ENCODE peak calls at places on chromosome 21, in four cellular contexts. One of them, this sample, is unnamed.

GRCh38 chr21:34074283-34075098 is 1.1 kb downstream of the MRPS6 start:
- DNase-seq in RPMI7951: no peak
- DNase-seq in stimulated activated CD4-positive, alpha-beta T cell treated with anti-CD3 and anti-CD28 coated beads, Interleukin-1b, Interleukin-23, amount 100 ng/mL, for 1 hour: no peak
- DNase-seq in NCI-H1417: peak; percentile 75
- DNase-seq in this sample: peak; percentile 19

GRCh38 chr21:44704636-44705001 is 6.8 kb downstream of the TSPEAR start:
- DNase-seq in RPMI7951: no peak
- DNase-seq in stimulated activated CD4-positive, alpha-beta T cell treated with anti-CD3 and anti-CD28 coated beads, Interleukin-1b, Interleukin-23, amount 100 ng/mL, for 1 hour: no peak
- DNase-seq in NCI-H1417: no peak
- DNase-seq in this sample: no peak

GRCh38 chr21:45513003-45513706 is 29.1 kb downstream of the SLC19A1 start:
- DNase-seq in RPMI7951: peak; percentile 29
- DNase-seq in stimulated activated CD4-positive, alpha-beta T cell treated with anti-CD3 and anti-CD28 coated beads, Interleukin-1b, Interleukin-23, amount 100 ng/mL, for 1 hour: no peak
- DNase-seq in NCI-H1417: peak; percentile 88
- DNase-seq in this sample: no peak

GRCh38 chr21:42597487-42598158 is 55.8 kb upstream of the PDE9A start:
- DNase-seq in RPMI7951: no peak
- DNase-seq in stimulated activated CD4-positive, alpha-beta T cell treated with anti-CD3 and anti-CD28 coated beads, Interleukin-1b, Interleukin-23, amount 100 ng/mL, for 1 hour: no peak
- DNase-seq in NCI-H1417: no peak
- DNase-seq in this sample: no peak

GRCh38 chr21:25831300-25831699 is 96.5 kb downstream of the GABPA start:
- DNase-seq in RPMI7951: no peak
- DNase-seq in stimulated activated CD4-positive, alpha-beta T cell treated with anti-CD3 and anti-CD28 coated beads, Interleukin-1b, Interleukin-23, amount 100 ng/mL, for 1 hour: no peak
- DNase-seq in NCI-H1417: no peak
- DNase-seq in this sample: no peak

GRCh38 chr21:15543473-15543872 is 186.3 kb upstream of the USP25 start:
- DNase-seq in RPMI7951: no peak
- DNase-seq in stimulated activated CD4-positive, alpha-beta T cell treated with anti-CD3 and anti-CD28 coated beads, Interleukin-1b, Interleukin-23, amount 100 ng/mL, for 1 hour: no peak
- DNase-seq in NCI-H1417: no peak
- DNase-seq in this sample: no peak

GRCh38 chr21:33943293-33943692 is 27.7 kb upstream of the ATP5PO start:
- DNase-seq in RPMI7951: no peak
- DNase-seq in stimulated activated CD4-positive, alpha-beta T cell treated with anti-CD3 and anti-CD28 coated beads, Interleukin-1b, Interleukin-23, amount 100 ng/mL, for 1 hour: no peak
- DNase-seq in NCI-H1417: peak; percentile 30
- DNase-seq in this sample: peak; percentile 20

GRCh38 chr21:20591294-20591693 is 406.9 kb upstream of the NCAM2 start:
- DNase-seq in RPMI7951: peak; percentile 1
- DNase-seq in stimulated activated CD4-positive, alpha-beta T cell treated with anti-CD3 and anti-CD28 coated beads, Interleukin-1b, Interleukin-23, amount 100 ng/mL, for 1 hour: no peak
- DNase-seq in NCI-H1417: no peak
- DNase-seq in this sample: no peak

GRCh38 chr21:38351961-38352521 is 95.2 kb downstream of the KCNJ15 start:
- DNase-seq in RPMI7951: peak; percentile 95
- DNase-seq in stimulated activated CD4-positive, alpha-beta T cell treated with anti-CD3 and anti-CD28 coated beads, Interleukin-1b, Interleukin-23, amount 100 ng/mL, for 1 hour: no peak
- DNase-seq in NCI-H1417: peak; percentile 82
- DNase-seq in this sample: peak; percentile 6

GRCh38 chr21:31656199-31657095 is 3.0 kb upstream of the SOD1 start:
- DNase-seq in RPMI7951: peak; percentile 44
- DNase-seq in stimulated activated CD4-positive, alpha-beta T cell treated with anti-CD3 and anti-CD28 coated beads, Interleukin-1b, Interleukin-23, amount 100 ng/mL, for 1 hour: no peak
- DNase-seq in NCI-H1417: no peak
- DNase-seq in this sample: no peak

GRCh38 chr21:35606578-35606977 is 453.7 kb downstream of the SETD4 start:
- DNase-seq in RPMI7951: peak; percentile 51
- DNase-seq in stimulated activated CD4-positive, alpha-beta T cell treated with anti-CD3 and anti-CD28 coated beads, Interleukin-1b, Interleukin-23, amount 100 ng/mL, for 1 hour: no peak
- DNase-seq in NCI-H1417: no peak
- DNase-seq in this sample: no peak

GRCh38 chr21:39096754-39097153 is 86.5 kb downstream of the PSMG1 start:
- DNase-seq in RPMI7951: no peak
- DNase-seq in stimulated activated CD4-positive, alpha-beta T cell treated with anti-CD3 and anti-CD28 coated beads, Interleukin-1b, Interleukin-23, amount 100 ng/mL, for 1 hour: no peak
- DNase-seq in NCI-H1417: no peak
- DNase-seq in this sample: no peak

GRCh38 chr21:29332461-29333354 is 34.0 kb downstream of the BACH1 start:
- DNase-seq in RPMI7951: peak; percentile 65
- DNase-seq in stimulated activated CD4-positive, alpha-beta T cell treated with anti-CD3 and anti-CD28 coated beads, Interleukin-1b, Interleukin-23, amount 100 ng/mL, for 1 hour: no peak
- DNase-seq in NCI-H1417: no peak
- DNase-seq in this sample: no peak

GRCh38 chr21:42750737-42751530 is 97.5 kb downstream of the PDE9A start:
- DNase-seq in RPMI7951: no peak
- DNase-seq in stimulated activated CD4-positive, alpha-beta T cell treated with anti-CD3 and anti-CD28 coated beads, Interleukin-1b, Interleukin-23, amount 100 ng/mL, for 1 hour: no peak
- DNase-seq in NCI-H1417: no peak
- DNase-seq in this sample: no peak

GRCh38 chr21:37257526-37257966 is 9.6 kb downstream of the VPS26C start:
- DNase-seq in RPMI7951: no peak
- DNase-seq in stimulated activated CD4-positive, alpha-beta T cell treated with anti-CD3 and anti-CD28 coated beads, Interleukin-1b, Interleukin-23, amount 100 ng/mL, for 1 hour: no peak
- DNase-seq in NCI-H1417: peak; percentile 86
- DNase-seq in this sample: peak; percentile 45

GRCh38 chr21:40512590-40512989 is 334.4 kb downstream of the DSCAM start:
- DNase-seq in RPMI7951: no peak
- DNase-seq in stimulated activated CD4-positive, alpha-beta T cell treated with anti-CD3 and anti-CD28 coated beads, Interleukin-1b, Interleukin-23, amount 100 ng/mL, for 1 hour: no peak
- DNase-seq in NCI-H1417: no peak
- DNase-seq in this sample: no peak

GRCh38 chr21:29078884-29079765 is 5.7 kb upstream of the CCT8 start:
- DNase-seq in RPMI7951: peak; percentile 59
- DNase-seq in stimulated activated CD4-positive, alpha-beta T cell treated with anti-CD3 and anti-CD28 coated beads, Interleukin-1b, Interleukin-23, amount 100 ng/mL, for 1 hour: no peak
- DNase-seq in NCI-H1417: no peak
- DNase-seq in this sample: no peak

This sample was measured in NCI-H526 treated with DMSO at 0.1 percent for 48 hours.